ENCODE peak calls at places on chromosomes 7 and 10, in six cellular contexts. P is HCT116, K is SK-N-SH, X is GM23248, M is H9, E is Karpas-422. T is an unnamed sample.

GRCh38 chr10:117678106-117678505 is 135.6 kb downstream of the EMX2 start:
- DNase-seq in E (no peak), P (no peak), K (no peak), X (peak), M (no peak), T (no peak)

GRCh38 chr10:18400201-18400910 is 251.0 kb downstream of the NSUN6 start:
- DNase-seq in P (no peak), K (peak), E (no peak), X (peak), M (peak), T (no peak)

GRCh38 chr7:94344826-94345225 is 49.9 kb upstream of the COL1A2 start:
- DNase-seq in E (no peak), K (no peak), P (no peak), X (peak), M (no peak), T (no peak)

GRCh38 chr10:97780991-97781540 is 9.3 kb upstream of the SFRP5 start:
- DNase-seq in P (no peak), K (peak), M (no peak), X (no peak), E (no peak), T (no peak)

GRCh38 chr10:87092356-87092860 is 2.2 kb downstream of the GLUD1 start:
- DNase-seq in X (peak), K (no peak), P (no peak), M (no peak), E (no peak), T (no peak)

GRCh38 chr7:120841608-120842007 is 16.3 kb downstream of the TSPAN12 start:
- DNase-seq in E (peak), X (no peak), P (no peak), M (no peak), K (no peak), T (no peak)

GRCh38 chr10:109773288-109773687 is 150.0 kb downstream of the XPNPEP1 start:
- DNase-seq in M (no peak), K (no peak), E (no peak), P (no peak), X (no peak), T (no peak)

GRCh38 chr7:140263277-140263676 is 86.5 kb upstream of the KDM7A start:
- DNase-seq in E (no peak), M (no peak), X (no peak), P (no peak), K (no peak), T (peak)

GRCh38 chr7:117034851-117035462 is 81.7 kb downstream of the ST7 start:
- DNase-seq in M (no peak), X (no peak), P (no peak), K (no peak), E (no peak), T (no peak)

GRCh38 chr10:44963772-44964633 is 4.4 kb downstream of the RASSF4 start:
- DNase-seq in P (no peak), E (peak), M (peak), X (no peak), K (no peak), T (no peak)

GRCh38 chr10:5198386-5198785 is 1.7 kb downstream of the AKR1C4 start:
- DNase-seq in P (no peak), X (peak), M (no peak), E (no peak), K (no peak), T (no peak)

GRCh38 chr7:17313175-17313574 is 14.7 kb downstream of the AHR start:
- DNase-seq in M (no peak), X (no peak), E (no peak), K (no peak), P (no peak), T (no peak)

GRCh38 chr10:76558996-76559888 is 1078.4 kb downstream of the KCNMA1 start:
- DNase-seq in K (no peak), M (no peak), P (no peak), E (no peak), X (peak), T (no peak)

GRCh38 chr7:130148561-130148960 is 56.6 kb downstream of the TMEM209 start:
- DNase-seq in X (no peak), P (no peak), M (no peak), K (no peak), E (no peak), T (no peak)

GRCh38 chr10:60646966-60647796 is 131.1 kb upstream of the CDK1 start:
- DNase-seq in P (peak), M (no peak), E (peak), K (peak), X (peak), T (peak)

GRCh38 chr10:88926484-88927249 is 25.9 kb downstream of the ACTA2 start:
- DNase-seq in K (no peak), P (no peak), X (peak), M (no peak), E (no peak), T (no peak)

GRCh38 chr10:52353960-52354394 is 39.9 kb downstream of the DKK1 start:
- DNase-seq in P (no peak), E (no peak), M (no peak), K (no peak), X (peak), T (no peak)

GRCh38 chr10:129963831-129964501 is at the start of gene EBF3:
- DNase-seq in K (peak), E (no peak), M (peak), X (peak), P (no peak), T (no peak)

GRCh38 chr7:92833024-92833765 is 3.2 kb downstream of the CDK6 start:
- DNase-seq in P (peak), X (peak), K (peak), E (peak), M (peak), T (peak)

GRCh38 chr7:83040454-83040853 is 122.2 kb downstream of the PCLO start:
- DNase-seq in P (no peak), X (no peak), E (no peak), M (no peak), K (no peak), T (no peak)

GRCh38 chr7:37452346-37452745 is 3.7 kb upstream of the ELMO1 start:
- DNase-seq in K (no peak), M (peak), X (no peak), E (no peak), P (no peak), T (no peak)

GRCh38 chr7:155190608-155191536 is 106.8 kb upstream of the INSIG1 start:
- DNase-seq in K (peak), X (peak), E (peak), M (peak), P (no peak), T (peak)

GRCh38 chr7:46191776-46192175 is 270.7 kb upstream of the IGFBP3 start:
- DNase-seq in K (no peak), M (no peak), X (peak), E (no peak), P (no peak), T (no peak)

GRCh38 chr10:103480521-103480920 is 1.5 kb upstream of the CALHM3 start:
- DNase-seq in X (peak), K (no peak), P (no peak), M (no peak), E (no peak), T (no peak)

GRCh38 chr10:96369890-96370574 is 11.2 kb upstream of the OPALIN start:
- DNase-seq in P (no peak), E (no peak), M (no peak), X (peak), K (no peak), T (no peak)

GRCh38 chr7:108459922-108460551 is 3.8 kb upstream of the NRCAM start:
- DNase-seq in K (peak), P (peak), E (peak), X (peak), M (no peak), T (no peak)

GRCh38 chr10:3339531-3339950 is 167.0 kb upstream of the PITRM1 start:
- DNase-seq in K (no peak), E (no peak), X (peak), P (no peak), M (no peak), T (no peak)
- H3K4me2 ChIP-seq in K (no peak), E (no peak), X (no peak), P (no peak), M (no peak), T (no peak)

DNA sequence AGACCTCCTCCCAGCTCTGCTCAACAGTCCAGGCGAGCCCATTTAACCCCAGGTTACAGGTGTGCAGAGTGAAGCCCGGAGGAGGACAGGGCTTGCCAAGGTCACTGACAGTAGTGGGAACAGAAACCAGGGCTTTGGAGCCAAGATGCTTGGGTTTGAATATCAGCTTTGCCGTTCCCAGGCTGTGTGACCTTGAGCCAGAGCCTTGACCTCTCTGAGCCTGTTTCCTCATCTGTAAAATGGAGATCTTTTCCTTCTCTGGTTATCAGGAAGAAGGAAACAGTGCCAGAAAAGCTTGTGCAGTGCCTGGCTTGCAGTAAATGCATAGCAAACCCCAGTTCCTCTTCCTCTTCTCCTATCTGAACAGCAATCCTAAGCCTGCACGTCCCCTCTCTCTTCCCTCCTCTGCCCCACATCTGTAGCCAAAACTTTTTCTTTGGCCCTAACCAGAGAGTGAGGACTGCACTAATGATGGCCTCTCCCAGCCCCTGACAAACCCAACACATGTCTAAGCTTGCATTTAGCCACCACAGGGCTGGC is 21.4 kb upstream of the MLXIPL start:
- DNase-seq in P (no peak), E (no peak), M (no peak), X (no peak), K (no peak), T (no peak)
- H3K9ac ChIP-seq in P (no peak), E (no peak), M (no peak), X (no peak), K (no peak), T (no peak)

GRCh38 chr7:47953822-47954221 is 5.6 kb upstream of the PKD1L1 start:
- DNase-seq in K (no peak), X (no peak), E (no peak), P (no peak), M (peak), T (no peak)

GRCh38 chr7:47950714-47951113 is 2.4 kb upstream of the PKD1L1 start:
- DNase-seq in K (no peak), M (peak), X (no peak), P (no peak), E (no peak), T (no peak)

GRCh38 chr7:47954231-47954911 is 6.1 kb upstream of the PKD1L1 start:
- DNase-seq in M (peak), X (peak), K (no peak), E (no peak), P (no peak), T (no peak)

GRCh38 chr7:47951374-47951773 is 3.1 kb upstream of the PKD1L1 start:
- DNase-seq in X (no peak), M (no peak), P (no peak), E (no peak), K (no peak), T (no peak)

GRCh38 chr7:47952224-47952623 is 4.0 kb upstream of the PKD1L1 start:
- DNase-seq in M (no peak), K (no peak), P (no peak), E (no peak), X (no peak), T (no peak)
- H3K4me2 ChIP-seq in M (no peak), K (no peak), P (no peak), E (no peak), X (no peak), T (no peak)

DNA sequence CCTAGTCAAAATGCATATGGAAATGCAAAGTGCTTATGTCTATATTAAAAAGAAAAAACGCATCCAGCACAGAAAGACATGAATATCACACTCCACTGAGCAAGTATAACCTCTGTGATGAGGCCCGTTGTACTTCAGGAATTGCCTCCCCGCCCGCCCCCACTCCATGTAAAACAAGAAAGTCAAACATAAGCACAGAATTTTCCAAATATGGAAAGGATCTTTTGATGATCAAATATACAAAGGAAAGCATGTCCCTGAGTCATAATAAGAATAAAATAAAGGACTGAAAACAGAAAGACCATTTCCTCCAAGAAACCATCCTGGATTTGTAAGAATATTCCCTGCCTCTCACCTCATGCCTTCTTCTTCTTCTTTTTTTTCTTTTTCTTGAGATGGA is 229.1 kb downstream of the BAMBI start:
- DNase-seq in X (no peak), E (no peak), P (no peak), M (no peak), K (no peak), T (no peak)
- H3K9ac ChIP-seq in X (no peak), E (no peak), P (no peak), M (no peak), K (peak), T (no peak)

GRCh38 chr7:131173148-131173890 is 154.4 kb upstream of the MKLN1 start:
- DNase-seq in M (no peak), E (no peak), X (peak), K (no peak), P (peak), T (no peak)
- H3K4me2 ChIP-seq in M (no peak), E (no peak), X (no peak), K (no peak), P (peak), T (no peak)

GRCh38 chr7:3683886-3684539 is 383.0 kb downstream of the SDK1 start:
- DNase-seq in M (peak), X (no peak), K (no peak), P (no peak), E (no peak), T (no peak)
- H3K9ac ChIP-seq in M (no peak), X (no peak), K (no peak), P (no peak), E (no peak), T (no peak)

DNA sequence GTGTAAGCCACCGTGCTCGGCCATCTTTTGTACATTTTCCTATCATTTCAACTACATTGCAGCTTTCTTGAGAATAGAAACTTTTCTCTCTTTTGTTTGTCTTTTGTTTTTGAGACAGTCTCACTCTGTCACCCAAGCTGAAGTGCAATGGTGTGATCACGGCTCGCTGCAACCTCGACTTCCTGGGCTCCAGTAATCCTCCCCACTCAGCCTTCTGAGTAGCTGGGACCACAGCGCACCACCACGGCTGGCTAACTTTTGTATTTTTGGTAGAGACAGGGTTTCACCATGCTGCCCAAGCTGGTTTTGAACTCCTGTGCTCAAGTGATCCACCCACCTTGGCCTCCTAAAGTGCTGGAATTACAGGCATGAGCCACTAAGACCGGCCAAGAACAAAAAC is 31.3 kb upstream of the DAGLB start:
- DNase-seq in P (no peak), K (no peak), M (no peak), E (peak), X (no peak), T (peak)
- H3K4me2 ChIP-seq in P (no peak), K (no peak), M (no peak), E (peak), X (peak), T (no peak)

DNA sequence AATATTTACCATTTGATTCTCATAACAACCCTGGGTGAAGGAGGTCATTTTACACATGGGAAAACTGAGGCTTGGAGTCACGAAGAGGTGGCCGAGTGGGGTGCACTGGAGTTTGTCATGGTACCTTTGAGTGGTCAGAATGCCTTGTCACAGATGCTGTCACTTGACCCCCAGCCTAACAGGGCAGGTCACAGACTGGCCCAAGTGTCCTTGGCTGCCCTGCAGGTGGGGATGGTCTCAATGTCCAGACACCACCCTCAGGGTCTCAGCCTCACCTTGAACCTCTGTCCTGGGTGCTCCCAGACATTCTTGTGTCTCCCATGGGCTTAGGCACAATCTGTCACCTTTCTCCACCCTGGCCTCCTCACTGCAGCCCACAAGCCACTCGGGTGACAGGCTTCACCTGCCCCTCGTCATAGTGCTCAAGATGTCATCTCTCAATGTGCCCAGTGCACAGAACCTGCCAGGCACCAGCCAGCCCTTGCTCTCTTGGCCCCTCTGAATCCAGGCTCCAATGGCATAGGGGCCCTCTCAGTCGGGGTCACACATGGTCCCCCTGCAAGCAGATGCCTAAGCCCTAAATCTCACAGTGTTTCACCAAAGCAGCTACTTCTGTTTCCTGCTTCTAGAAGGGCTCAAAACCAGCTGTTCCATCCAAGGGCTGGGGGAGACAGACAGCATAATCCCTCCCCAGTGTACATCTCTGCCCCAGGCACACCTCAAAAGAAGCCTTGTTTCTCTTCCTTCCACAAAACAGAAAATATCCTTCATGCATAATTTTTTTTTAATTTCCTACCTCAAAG is 76.8 kb upstream of the NANOS1 start:
- DNase-seq in M (peak), K (no peak), P (no peak), X (no peak), E (no peak), T (no peak)
- H3K9ac ChIP-seq in M (no peak), K (no peak), P (no peak), X (no peak), E (no peak), T (no peak)

DNA sequence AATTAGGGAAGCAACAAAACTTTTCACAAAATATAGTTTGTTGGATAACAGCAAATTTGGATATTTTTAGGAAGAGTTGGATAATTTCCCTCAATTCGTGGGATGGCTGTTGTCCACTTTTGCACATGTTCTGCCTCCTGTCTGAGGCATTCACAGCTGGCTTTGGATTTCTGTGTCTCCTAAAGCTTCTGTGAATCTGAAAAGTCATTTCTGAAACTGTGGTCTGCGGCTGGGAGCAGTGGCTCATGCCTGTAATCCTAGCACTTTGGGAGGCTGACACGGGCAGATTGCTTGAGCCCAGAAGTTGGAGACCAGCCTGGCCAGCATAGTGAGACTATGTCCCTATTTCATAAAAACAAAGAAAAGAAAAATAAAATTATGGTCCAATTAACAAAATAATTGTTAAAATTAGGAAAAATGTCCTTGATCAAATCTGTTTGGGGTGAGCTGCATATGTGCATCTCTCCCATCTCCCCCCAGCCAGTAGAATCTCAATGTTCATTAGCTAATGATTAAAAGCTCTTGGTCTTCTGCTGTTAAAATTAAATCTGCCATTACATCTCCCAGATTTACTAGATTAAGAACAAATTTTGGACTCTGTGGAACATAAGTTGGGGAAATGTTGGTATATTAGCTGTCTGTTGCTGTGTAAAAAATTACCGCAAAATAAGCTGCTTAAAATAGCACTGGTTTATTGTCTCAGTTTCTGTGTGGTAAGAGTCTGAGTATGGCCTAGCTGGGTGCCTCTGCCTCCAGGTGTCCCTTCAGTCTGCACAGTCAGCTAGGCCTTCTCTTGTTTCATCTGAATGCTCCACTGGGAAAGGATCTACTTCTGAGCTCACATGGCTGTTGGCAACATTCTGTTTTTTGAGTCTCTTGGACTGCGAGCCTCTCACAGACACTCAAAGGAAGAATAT is 332.0 kb upstream of the FZD1 start:
- DNase-seq in K (no peak), E (no peak), P (no peak), X (peak), M (no peak), T (no peak)
- H3K4me2 ChIP-seq in K (no peak), E (no peak), P (no peak), X (no peak), M (no peak), T (no peak)

GRCh38 chr10:22598488-22598887 is 115.9 kb downstream of the PIP4K2A start:
- DNase-seq in P (no peak), M (no peak), K (peak), X (no peak), E (no peak), T (no peak)

GRCh38 chr10:22597142-22597541 is 117.2 kb downstream of the PIP4K2A start:
- DNase-seq in M (no peak), X (no peak), K (no peak), P (no peak), E (no peak), T (no peak)

GRCh38 chr10:22599636-22600228 is 114.6 kb downstream of the PIP4K2A start:
- DNase-seq in K (no peak), X (no peak), M (no peak), P (no peak), E (no peak), T (no peak)

GRCh38 chr10:22600516-22600915 is 113.9 kb downstream of the PIP4K2A start:
- DNase-seq in E (no peak), K (no peak), M (no peak), P (no peak), X (no peak), T (no peak)

GRCh38 chr10:22599048-22599561 is 115.3 kb downstream of the PIP4K2A start:
- DNase-seq in X (peak), P (no peak), E (no peak), K (no peak), M (no peak), T (no peak)
- H3K9ac ChIP-seq in X (no peak), P (peak), E (no peak), K (peak), M (no peak), T (no peak)

T was measured in DND-41.